ENCODE peak calls at places on chromosome 22, in eight cellular contexts. One of them, this sample, is unnamed.

GRCh38 chr22:21067901-21068680 is 22.3 kb downstream of the LRRC74B start:
- DNase-seq in NCI-H1092: no peak
- DNase-seq in NCI-H2081: no peak
- DNase-seq in NCI-H460: no peak
- DNase-seq in H54: no peak
- DNase-seq in HCEC 1CT: no peak
- DNase-seq in lung: no peak
- DNase-seq in fibroblast of pulmonary artery: no peak
- DNase-seq in this sample: no peak

GRCh38 chr22:38246692-38247091 is 26.1 kb downstream of the TMEM184B start:
- DNase-seq in lung: no peak
- DNase-seq in NCI-H2081: no peak
- DNase-seq in fibroblast of pulmonary artery: no peak
- DNase-seq in HCEC 1CT: no peak
- DNase-seq in NCI-H460: no peak
- DNase-seq in NCI-H1092: no peak
- DNase-seq in H54: no peak
- DNase-seq in this sample: no peak

GRCh38 chr22:38222797-38223119 is 21.0 kb downstream of the MAFF start:
- DNase-seq in HCEC 1CT: no peak
- DNase-seq in NCI-H1092: no peak
- DNase-seq in NCI-H460: no peak
- DNase-seq in NCI-H2081: no peak
- DNase-seq in H54: no peak
- DNase-seq in lung: no peak
- DNase-seq in fibroblast of pulmonary artery: no peak
- DNase-seq in this sample: no peak

GRCh38 chr22:45831394-45831793 is 145.6 kb downstream of the WNT7B start:
- DNase-seq in NCI-H2081: no peak
- DNase-seq in lung: no peak
- DNase-seq in fibroblast of pulmonary artery: peak
- DNase-seq in HCEC 1CT: peak
- DNase-seq in NCI-H1092: no peak
- DNase-seq in NCI-H460: no peak
- DNase-seq in H54: peak
- DNase-seq in this sample: no peak

GRCh38 chr22:49586873-49587272 is 240.8 kb downstream of the BRD1 start:
- DNase-seq in HCEC 1CT: no peak
- DNase-seq in fibroblast of pulmonary artery: no peak
- DNase-seq in H54: no peak
- DNase-seq in NCI-H1092: no peak
- DNase-seq in NCI-H460: peak
- DNase-seq in lung: no peak
- DNase-seq in NCI-H2081: no peak
- DNase-seq in this sample: no peak

GRCh38 chr22:27724706-27725105 is 76.8 kb downstream of the MN1 start:
- DNase-seq in NCI-H2081: no peak
- DNase-seq in NCI-H1092: no peak
- DNase-seq in lung: no peak
- DNase-seq in H54: no peak
- DNase-seq in fibroblast of pulmonary artery: no peak
- DNase-seq in HCEC 1CT: no peak
- DNase-seq in NCI-H460: no peak
- DNase-seq in this sample: no peak

GRCh38 chr22:28817919-28818859 is 17.8 kb upstream of the XBP1 start:
- DNase-seq in H54: no peak
- DNase-seq in fibroblast of pulmonary artery: no peak
- DNase-seq in NCI-H2081: peak
- DNase-seq in HCEC 1CT: no peak
- DNase-seq in NCI-H1092: peak
- DNase-seq in NCI-H460: no peak
- DNase-seq in lung: peak
- DNase-seq in this sample: no peak

GRCh38 chr22:19492504-19493174 is 12.9 kb downstream of the CDC45 start:
- DNase-seq in H54: no peak
- DNase-seq in NCI-H1092: no peak
- DNase-seq in NCI-H460: no peak
- DNase-seq in NCI-H2081: no peak
- DNase-seq in HCEC 1CT: no peak
- DNase-seq in lung: no peak
- DNase-seq in fibroblast of pulmonary artery: no peak
- DNase-seq in this sample: no peak

GRCh38 chr22:33529424-33530113 is 390.7 kb downstream of the LARGE1 start:
- DNase-seq in lung: no peak
- DNase-seq in HCEC 1CT: no peak
- DNase-seq in NCI-H1092: no peak
- DNase-seq in NCI-H2081: no peak
- DNase-seq in H54: peak
- DNase-seq in NCI-H460: no peak
- DNase-seq in fibroblast of pulmonary artery: peak
- DNase-seq in this sample: no peak

GRCh38 chr22:26553056-26553752 is 36.7 kb downstream of the TPST2 start:
- DNase-seq in NCI-H1092: no peak
- DNase-seq in NCI-H460: no peak
- DNase-seq in HCEC 1CT: peak
- DNase-seq in NCI-H2081: no peak
- DNase-seq in lung: no peak
- DNase-seq in H54: peak
- DNase-seq in fibroblast of pulmonary artery: peak
- DNase-seq in this sample: peak

GRCh38 chr22:16914006-16914405 is 88.8 kb upstream of the XKR3 start:
- DNase-seq in NCI-H2081: no peak
- DNase-seq in H54: no peak
- DNase-seq in fibroblast of pulmonary artery: no peak
- DNase-seq in NCI-H460: no peak
- DNase-seq in HCEC 1CT: no peak
- DNase-seq in lung: no peak
- DNase-seq in NCI-H1092: no peak
- DNase-seq in this sample: no peak

GRCh38 chr22:47286590-47286989 is 524.1 kb downstream of the TBC1D22A start:
- DNase-seq in H54: no peak
- DNase-seq in fibroblast of pulmonary artery: no peak
- DNase-seq in HCEC 1CT: no peak
- DNase-seq in NCI-H2081: no peak
- DNase-seq in lung: no peak
- DNase-seq in NCI-H460: no peak
- DNase-seq in NCI-H1092: no peak
- DNase-seq in this sample: no peak

GRCh38 chr22:50486561-50487289 is at the start of gene MIOX:
- DNase-seq in lung: no peak
- DNase-seq in NCI-H2081: no peak
- DNase-seq in NCI-H1092: no peak
- DNase-seq in NCI-H460: no peak
- DNase-seq in H54: peak
- DNase-seq in HCEC 1CT: no peak
- DNase-seq in fibroblast of pulmonary artery: no peak
- DNase-seq in this sample: no peak

GRCh38 chr22:23266780-23267179 is 86.5 kb downstream of the BCR start:
- DNase-seq in H54: no peak
- DNase-seq in fibroblast of pulmonary artery: no peak
- DNase-seq in NCI-H2081: no peak
- DNase-seq in HCEC 1CT: no peak
- DNase-seq in lung: no peak
- DNase-seq in NCI-H1092: no peak
- DNase-seq in NCI-H460: no peak
- DNase-seq in this sample: no peak

GRCh38 chr22:50705219-50705691 is 32.6 kb downstream of the SHANK3 start:
- DNase-seq in lung: no peak
- DNase-seq in NCI-H1092: peak
- DNase-seq in NCI-H2081: peak
- DNase-seq in HCEC 1CT: no peak
- DNase-seq in H54: no peak
- DNase-seq in fibroblast of pulmonary artery: peak
- DNase-seq in NCI-H460: no peak
- DNase-seq in this sample: no peak

GRCh38 chr22:44394246-44395115 is 81.7 kb upstream of the SHISAL1 start:
- DNase-seq in lung: no peak
- DNase-seq in H54: no peak
- DNase-seq in NCI-H1092: no peak
- DNase-seq in HCEC 1CT: no peak
- DNase-seq in NCI-H460: no peak
- DNase-seq in fibroblast of pulmonary artery: no peak
- DNase-seq in NCI-H2081: no peak
- DNase-seq in this sample: no peak

GRCh38 chr22:37880668-37881440 is 25.2 kb upstream of the MICALL1 start:
- DNase-seq in NCI-H1092: no peak
- DNase-seq in NCI-H460: no peak
- DNase-seq in H54: no peak
- DNase-seq in lung: no peak
- DNase-seq in NCI-H2081: no peak
- DNase-seq in HCEC 1CT: peak
- DNase-seq in fibroblast of pulmonary artery: peak
- DNase-seq in this sample: no peak

GRCh38 chr22:47296405-47297260 is 534.2 kb downstream of the TBC1D22A start:
- DNase-seq in NCI-H460: no peak
- DNase-seq in HCEC 1CT: no peak
- DNase-seq in lung: no peak
- DNase-seq in NCI-H1092: no peak
- DNase-seq in NCI-H2081: no peak
- DNase-seq in H54: no peak
- DNase-seq in fibroblast of pulmonary artery: no peak
- DNase-seq in this sample: no peak

GRCh38 chr22:50438305-50439275 is 36.2 kb downstream of the SBF1 start:
- DNase-seq in fibroblast of pulmonary artery: no peak
- DNase-seq in H54: no peak
- DNase-seq in lung: no peak
- DNase-seq in NCI-H2081: no peak
- DNase-seq in HCEC 1CT: no peak
- DNase-seq in NCI-H460: no peak
- DNase-seq in NCI-H1092: no peak
- DNase-seq in this sample: no peak

GRCh38 chr22:43376765-43377485 is 33.8 kb upstream of the SCUBE1 start:
- DNase-seq in lung: no peak
- DNase-seq in NCI-H2081: peak
- DNase-seq in NCI-H1092: no peak
- DNase-seq in NCI-H460: no peak
- DNase-seq in HCEC 1CT: no peak
- DNase-seq in fibroblast of pulmonary artery: no peak
- DNase-seq in H54: no peak
- DNase-seq in this sample: no peak

GRCh38 chr22:20422965-20423635 is 14.5 kb downstream of the SCARF2 start:
- DNase-seq in lung: no peak
- DNase-seq in NCI-H2081: no peak
- DNase-seq in H54: no peak
- DNase-seq in fibroblast of pulmonary artery: no peak
- DNase-seq in NCI-H1092: no peak
- DNase-seq in NCI-H460: no peak
- DNase-seq in HCEC 1CT: no peak
- DNase-seq in this sample: no peak

GRCh38 chr22:20758688-20759087 is 15.2 kb upstream of the SERPIND1 start:
- DNase-seq in H54: no peak
- DNase-seq in NCI-H2081: no peak
- DNase-seq in fibroblast of pulmonary artery: no peak
- DNase-seq in lung: no peak
- DNase-seq in HCEC 1CT: peak
- DNase-seq in NCI-H460: no peak
- DNase-seq in NCI-H1092: no peak
- DNase-seq in this sample: no peak

This sample was measured in 8988T.